ENCODE peak calls at places on chromosomes 4 and X, in eight cellular contexts. E is IMR-90; F is mesenchymal stem cell; Q is stimulated activated CD8-positive, alpha-beta memory T cell treated with anti-CD3 and anti-CD28 coated beads, Interleukin-7, amount 100 ng/mL, for 24 hours; R is HEK293T; W is T follicular helper cell; V is dermis microvascular lymphatic vessel endothelial cell; B is AG08395. D is an unnamed sample.

GRCh38 chr4:72275381-72275780 is 243.6 kb downstream of the NPFFR2 start:
- DNase-seq in E (no peak), F (no peak), Q (no peak), R (no peak), W (no peak), V (no peak), B (no peak), D (no peak)

GRCh38 chr4:163107754-163108153 is 58.9 kb downstream of the NAF1 start:
- DNase-seq in E (peak), F (peak), Q (no peak), R (no peak), W (no peak), V (peak), B (peak), D (no peak)

GRCh38 chr4:56086073-56086521 is 137.4 kb downstream of the CEP135 start:
- DNase-seq in E (no peak), F (peak), Q (no peak), R (peak), W (no peak), V (peak), B (no peak), D (no peak)

GRCh38 chr4:56653461-56654237 is 27.4 kb downstream of the HOPX start:
- DNase-seq in E (no peak), F (no peak), Q (no peak), R (no peak), W (no peak), V (peak), B (no peak), D (peak)

GRCh38 chrX:120840826-120841225 is 34.8 kb downstream of the CT47B1 start:
- DNase-seq in E (no peak), F (no peak), Q (no peak), R (no peak), W (no peak), V (peak), B (peak), D (no peak)

GRCh38 chr4:153643406-153644016 is 40.6 kb upstream of the TLR2 start:
- DNase-seq in E (peak), F (peak), Q (no peak), R (peak), W (no peak), V (peak), B (peak), D (peak)

GRCh38 chrX:41984628-41985027 is 61.3 kb upstream of the CASK start:
- DNase-seq in E (no peak), F (no peak), Q (no peak), R (no peak), W (no peak), V (no peak), B (no peak), D (no peak)

GRCh38 chrX:47196098-47196497 is 2.5 kb downstream of the UBA1 start:
- DNase-seq in E (no peak), F (no peak), Q (no peak), R (no peak), W (no peak), V (no peak), B (no peak), D (no peak)

GRCh38 chr4:60805500-60806313 is 394.4 kb upstream of the ADGRL3 start:
- DNase-seq in E (peak), F (peak), Q (no peak), R (peak), W (no peak), V (no peak), B (peak), D (no peak)

GRCh38 chrX:133258481-133258880 is 40.3 kb upstream of the TFDP3 start:
- DNase-seq in E (peak), F (peak), Q (no peak), R (no peak), W (no peak), V (no peak), B (no peak), D (no peak)

GRCh38 chrX:140766024-140766611 is 56.6 kb downstream of the LINC00632 start:
- DNase-seq in E (peak), F (peak), Q (no peak), R (peak), W (peak), V (peak), B (peak), D (peak)

GRCh38 chrX:45850197-45850774 is 649.6 kb upstream of the DIPK2B start:
- DNase-seq in E (no peak), F (peak), Q (no peak), R (no peak), W (no peak), V (peak), B (no peak), D (peak)

GRCh38 chr4:8699063-8699385 is 106.5 kb downstream of the CPZ start:
- DNase-seq in E (no peak), F (no peak), Q (no peak), R (no peak), W (no peak), V (no peak), B (no peak), D (no peak)

GRCh38 chr4:110184124-110184790 is 14.2 kb downstream of the ELOVL6 start:
- DNase-seq in E (no peak), F (no peak), Q (no peak), R (no peak), W (no peak), V (peak), B (no peak), D (no peak)